ENCODE peak calls at places on chromosomes 12 and 14, in nine cellular contexts. One of them, this sample, is unnamed.

GRCh38 chr14:76465651-76466050 is 89.7 kb downstream of the ESRRB start:
- DNase-seq in fibroblast of pulmonary artery: no peak
- DNase-seq in K562: no peak
- DNase-seq in fibroblast of the aortic adventitia: no peak
- DNase-seq in HCT116: no peak
- DNase-seq in MCF 10A: no peak
- DNase-seq in fibroblast of mammary gland: no peak
- DNase-seq in B cell: no peak
- DNase-seq in ovary: no peak
- DNase-seq in this sample: no peak

GRCh38 chr14:25381498-25381897 is 331.6 kb upstream of the STXBP6 start:
- DNase-seq in MCF 10A: no peak
- DNase-seq in fibroblast of mammary gland: peak; percentile 48
- DNase-seq in HCT116: no peak
- DNase-seq in ovary: no peak
- DNase-seq in fibroblast of pulmonary artery: peak; percentile 3
- DNase-seq in K562: no peak
- DNase-seq in fibroblast of the aortic adventitia: no peak
- DNase-seq in B cell: no peak
- DNase-seq in this sample: no peak

GRCh38 chr12:110141389-110141788 is 17.2 kb downstream of the IFT81 start:
- DNase-seq in fibroblast of the aortic adventitia: peak; percentile 95
- DNase-seq in K562: no peak
- DNase-seq in fibroblast of mammary gland: peak; percentile 93
- DNase-seq in MCF 10A: peak; percentile 68
- DNase-seq in B cell: no peak
- DNase-seq in HCT116: no peak
- DNase-seq in fibroblast of pulmonary artery: peak; percentile 82
- DNase-seq in ovary: peak; percentile 67
- DNase-seq in this sample: no peak

GRCh38 chr14:77098470-77099353 is 654 bp downstream of the CIPC start:
- DNase-seq in K562: peak; percentile 28
- DNase-seq in ovary: peak; percentile 74
- DNase-seq in HCT116: no peak
- DNase-seq in MCF 10A: peak; percentile 64
- DNase-seq in fibroblast of mammary gland: no peak
- DNase-seq in B cell: no peak
- DNase-seq in fibroblast of the aortic adventitia: no peak
- DNase-seq in fibroblast of pulmonary artery: no peak
- DNase-seq in this sample: no peak

GRCh38 chr14:68594737-68595380 is 198.0 kb downstream of the ZFP36L1 start:
- DNase-seq in ovary: no peak
- DNase-seq in K562: no peak
- DNase-seq in HCT116: no peak
- DNase-seq in fibroblast of mammary gland: no peak
- DNase-seq in B cell: no peak
- DNase-seq in fibroblast of pulmonary artery: no peak
- DNase-seq in fibroblast of the aortic adventitia: no peak
- DNase-seq in MCF 10A: no peak
- DNase-seq in this sample: no peak

GRCh38 chr14:91980157-91980556 is 32.7 kb upstream of the FBLN5 start:
- DNase-seq in fibroblast of the aortic adventitia: peak; percentile 92
- DNase-seq in MCF 10A: peak; percentile 88
- DNase-seq in fibroblast of mammary gland: peak; percentile 97
- DNase-seq in K562: no peak
- DNase-seq in HCT116: peak; percentile 75
- DNase-seq in fibroblast of pulmonary artery: peak; percentile 90
- DNase-seq in B cell: no peak
- DNase-seq in ovary: no peak
- DNase-seq in this sample: no peak

GRCh38 chr12:55017421-55017820 is 2.4 kb upstream of the NEUROD4 start:
- DNase-seq in fibroblast of mammary gland: no peak
- DNase-seq in B cell: no peak
- DNase-seq in MCF 10A: no peak
- DNase-seq in K562: no peak
- DNase-seq in fibroblast of pulmonary artery: no peak
- DNase-seq in ovary: no peak
- DNase-seq in HCT116: no peak
- DNase-seq in fibroblast of the aortic adventitia: no peak
- DNase-seq in this sample: no peak

GRCh38 chr12:112684742-112685141 is 106.8 kb upstream of the RPH3A start:
- DNase-seq in fibroblast of the aortic adventitia: no peak
- DNase-seq in B cell: no peak
- DNase-seq in K562: no peak
- DNase-seq in MCF 10A: no peak
- DNase-seq in ovary: no peak
- DNase-seq in fibroblast of pulmonary artery: no peak
- DNase-seq in fibroblast of mammary gland: no peak
- DNase-seq in HCT116: no peak
- DNase-seq in this sample: no peak

GRCh38 chr12:89179983-89180382 is 172.3 kb downstream of the DUSP6 start:
- DNase-seq in ovary: no peak
- DNase-seq in K562: no peak
- DNase-seq in fibroblast of the aortic adventitia: peak; percentile 98
- DNase-seq in fibroblast of pulmonary artery: peak; percentile 97
- DNase-seq in MCF 10A: peak; percentile 100
- DNase-seq in fibroblast of mammary gland: peak; percentile 99
- DNase-seq in B cell: no peak
- DNase-seq in HCT116: no peak
- DNase-seq in this sample: no peak

GRCh38 chr12:12791756-12792346 is 6.4 kb downstream of the APOLD1 start:
- DNase-seq in HCT116: no peak
- DNase-seq in fibroblast of pulmonary artery: no peak
- DNase-seq in ovary: peak; percentile 52
- DNase-seq in fibroblast of the aortic adventitia: peak; percentile 43
- DNase-seq in MCF 10A: no peak
- DNase-seq in B cell: no peak
- DNase-seq in K562: no peak
- DNase-seq in fibroblast of mammary gland: peak; percentile 30
- DNase-seq in this sample: no peak

GRCh38 chr14:22547309-22547947 is 41.6 kb downstream of the DAD1 start:
- DNase-seq in HCT116: no peak
- DNase-seq in fibroblast of mammary gland: no peak
- DNase-seq in fibroblast of the aortic adventitia: no peak
- DNase-seq in fibroblast of pulmonary artery: no peak
- DNase-seq in K562: no peak
- DNase-seq in ovary: no peak
- DNase-seq in MCF 10A: no peak
- DNase-seq in B cell: no peak
- DNase-seq in this sample: no peak

GRCh38 chr14:90510208-90510607 is 113.4 kb downstream of the CALM1 start:
- DNase-seq in HCT116: no peak
- DNase-seq in MCF 10A: no peak
- DNase-seq in fibroblast of the aortic adventitia: no peak
- DNase-seq in fibroblast of mammary gland: no peak
- DNase-seq in fibroblast of pulmonary artery: no peak
- DNase-seq in K562: no peak
- DNase-seq in B cell: no peak
- DNase-seq in ovary: no peak
- DNase-seq in this sample: no peak

GRCh38 chr12:128077917-128078298 is 189.1 kb upstream of the TMEM132C start:
- DNase-seq in fibroblast of mammary gland: no peak
- DNase-seq in MCF 10A: no peak
- DNase-seq in B cell: no peak
- DNase-seq in fibroblast of pulmonary artery: no peak
- DNase-seq in ovary: no peak
- DNase-seq in fibroblast of the aortic adventitia: no peak
- DNase-seq in K562: no peak
- DNase-seq in HCT116: no peak
- DNase-seq in this sample: no peak

GRCh38 chr14:103418508-103418818 is 33.2 kb downstream of the MARK3 start:
- DNase-seq in ovary: no peak
- DNase-seq in B cell: no peak
- DNase-seq in fibroblast of mammary gland: peak; percentile 80
- DNase-seq in K562: peak; percentile 55
- DNase-seq in fibroblast of pulmonary artery: peak; percentile 85
- DNase-seq in fibroblast of the aortic adventitia: peak; percentile 61
- DNase-seq in HCT116: no peak
- DNase-seq in MCF 10A: peak; percentile 75
- DNase-seq in this sample: no peak

GRCh38 chr12:82124711-82125110 is 233.5 kb downstream of the CCDC59 start:
- DNase-seq in K562: no peak
- DNase-seq in B cell: no peak
- DNase-seq in fibroblast of pulmonary artery: no peak
- DNase-seq in MCF 10A: peak; percentile 76
- DNase-seq in HCT116: no peak
- DNase-seq in ovary: no peak
- DNase-seq in fibroblast of mammary gland: peak; percentile 74
- DNase-seq in fibroblast of the aortic adventitia: peak; percentile 38
- DNase-seq in this sample: no peak

GRCh38 chr12:108495054-108495453 is 20.0 kb upstream of the FICD start:
- DNase-seq in HCT116: peak; percentile 51
- DNase-seq in MCF 10A: peak; percentile 66
- DNase-seq in fibroblast of pulmonary artery: peak; percentile 36
- DNase-seq in K562: peak; percentile 77
- DNase-seq in B cell: no peak
- DNase-seq in fibroblast of the aortic adventitia: peak; percentile 17
- DNase-seq in fibroblast of mammary gland: peak; percentile 51
- DNase-seq in ovary: no peak
- DNase-seq in this sample: peak; percentile 41

GRCh38 chr12:115349711-115350110 is 665.7 kb upstream of the TBX3 start:
- DNase-seq in B cell: no peak
- DNase-seq in K562: no peak
- DNase-seq in fibroblast of mammary gland: no peak
- DNase-seq in HCT116: no peak
- DNase-seq in ovary: no peak
- DNase-seq in fibroblast of the aortic adventitia: no peak
- DNase-seq in fibroblast of pulmonary artery: peak; percentile 14
- DNase-seq in MCF 10A: no peak
- DNase-seq in this sample: no peak

DNA sequence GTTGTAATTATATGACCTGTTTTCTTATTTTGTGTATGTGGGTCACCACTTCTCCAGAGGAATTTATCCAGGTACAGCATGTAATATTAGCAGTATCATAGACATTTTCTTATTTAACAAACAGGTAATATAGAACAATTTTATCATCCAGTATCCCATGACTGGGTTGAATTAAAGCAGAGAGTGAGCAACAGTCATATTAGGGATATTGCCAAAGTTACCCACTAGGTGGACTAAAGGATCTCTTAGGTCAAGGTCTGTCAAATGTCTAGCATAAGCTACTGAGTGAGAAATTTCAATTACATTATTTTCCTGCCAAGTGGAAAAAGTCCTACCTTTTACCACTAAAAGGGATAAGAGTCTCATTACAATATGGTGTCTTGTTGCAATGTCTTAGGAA is 62.1 kb upstream of the TRIM9 start:
- DNase-seq in HCT116: peak; percentile 16
- DNase-seq in fibroblast of pulmonary artery: peak; percentile 48
- DNase-seq in fibroblast of mammary gland: peak; percentile 56
- DNase-seq in B cell: no peak
- DNase-seq in fibroblast of the aortic adventitia: peak; percentile 38
- DNase-seq in ovary: no peak
- DNase-seq in K562: no peak
- DNase-seq in MCF 10A: peak; percentile 44
- DNase-seq in this sample: no peak
- TF ChIP-seq CTCF in HCT116: peak; percentile 63
- TF ChIP-seq CTCF in fibroblast of pulmonary artery: peak; percentile 55
- TF ChIP-seq CTCF in fibroblast of mammary gland: peak; percentile 58
- TF ChIP-seq CTCF in B cell: peak; percentile 43
- TF ChIP-seq CTCF in fibroblast of the aortic adventitia: peak; percentile 51
- TF ChIP-seq CTCF in ovary: no peak
- TF ChIP-seq CTCF in K562: peak; percentile 45
- TF ChIP-seq CTCF in MCF 10A: peak; percentile 33
- TF ChIP-seq CTCF in this sample: no peak

DNA sequence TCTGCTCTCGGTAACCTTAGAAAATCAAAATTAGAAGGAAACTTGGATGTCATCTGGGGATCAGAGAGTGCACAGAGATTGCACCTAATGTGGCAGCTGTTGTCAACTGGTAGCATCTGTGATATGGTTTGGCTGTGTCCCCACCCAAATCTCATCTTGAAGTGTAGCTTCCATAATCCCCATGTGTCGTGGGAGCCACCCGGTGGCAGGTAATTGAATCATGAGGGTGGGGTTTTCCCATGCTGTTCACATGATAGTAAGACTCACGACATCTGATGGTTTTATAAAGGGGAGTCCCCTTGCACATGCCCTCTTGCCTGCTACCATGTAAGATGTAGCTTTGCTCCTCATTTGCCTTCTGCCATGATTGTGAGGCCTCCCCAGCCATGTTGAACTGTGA is 127.7 kb upstream of the SRRM4 start:
- DNase-seq in MCF 10A: no peak
- DNase-seq in fibroblast of pulmonary artery: no peak
- DNase-seq in fibroblast of the aortic adventitia: no peak
- DNase-seq in B cell: no peak
- DNase-seq in HCT116: no peak
- DNase-seq in K562: no peak
- DNase-seq in ovary: no peak
- DNase-seq in fibroblast of mammary gland: no peak
- DNase-seq in this sample: no peak
- TF ChIP-seq CTCF in MCF 10A: no peak
- TF ChIP-seq CTCF in fibroblast of pulmonary artery: no peak
- TF ChIP-seq CTCF in fibroblast of the aortic adventitia: no peak
- TF ChIP-seq CTCF in B cell: no peak
- TF ChIP-seq CTCF in HCT116: peak; percentile 7
- TF ChIP-seq CTCF in K562: no peak
- TF ChIP-seq CTCF in ovary: no peak
- TF ChIP-seq CTCF in fibroblast of mammary gland: no peak
- TF ChIP-seq CTCF in this sample: no peak

GRCh38 chr14:31543969-31544799 is 17.0 kb upstream of the NUBPL start:
- DNase-seq in fibroblast of mammary gland: peak; percentile 26
- DNase-seq in HCT116: peak; percentile 4
- DNase-seq in MCF 10A: no peak
- DNase-seq in fibroblast of pulmonary artery: peak; percentile 32
- DNase-seq in K562: no peak
- DNase-seq in fibroblast of the aortic adventitia: peak; percentile 16
- DNase-seq in ovary: no peak
- DNase-seq in B cell: no peak
- DNase-seq in this sample: no peak
- TF ChIP-seq CTCF in fibroblast of mammary gland: peak; percentile 37
- TF ChIP-seq CTCF in HCT116: peak; percentile 47
- TF ChIP-seq CTCF in MCF 10A: no peak
- TF ChIP-seq CTCF in fibroblast of pulmonary artery: peak; percentile 47
- TF ChIP-seq CTCF in K562: peak; percentile 20
- TF ChIP-seq CTCF in fibroblast of the aortic adventitia: peak; percentile 45
- TF ChIP-seq CTCF in ovary: no peak
- TF ChIP-seq CTCF in B cell: peak; percentile 28
- TF ChIP-seq CTCF in this sample: no peak

DNA sequence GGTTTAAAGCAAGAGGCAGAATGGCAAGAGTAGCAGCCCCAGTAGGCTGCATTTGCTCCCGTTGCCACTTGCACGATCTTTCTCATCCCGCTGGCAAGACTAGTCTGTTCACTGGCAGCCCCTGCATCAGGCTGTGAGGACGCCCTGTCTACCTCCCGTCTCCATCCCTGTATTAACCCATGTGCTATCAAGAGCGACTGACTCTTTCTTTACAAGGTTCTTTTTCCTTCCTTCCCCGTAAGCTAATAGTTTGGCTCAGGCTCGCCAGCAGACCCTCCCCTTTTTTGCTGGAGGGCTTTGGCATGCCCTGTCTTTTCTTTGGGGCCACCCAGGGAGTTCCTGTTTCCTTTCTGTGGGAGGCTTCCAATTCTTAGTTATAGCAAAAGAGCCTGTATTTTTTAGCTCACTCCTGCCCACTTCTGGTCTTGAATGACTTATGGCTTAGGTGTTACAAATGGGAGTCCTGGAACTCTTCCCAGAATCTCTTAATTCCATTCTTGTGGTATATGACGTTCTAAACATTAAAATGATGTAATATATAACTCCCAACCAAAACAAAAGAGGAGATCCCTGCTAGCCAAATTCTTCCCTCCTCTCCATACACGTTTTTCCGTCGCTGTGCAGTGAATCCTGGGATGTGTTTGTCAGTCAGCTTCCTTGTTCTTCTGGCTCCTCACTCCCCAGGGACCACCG is 149.0 kb downstream of the PRKCH start:
- DNase-seq in fibroblast of the aortic adventitia: peak; percentile 97
- DNase-seq in B cell: no peak
- DNase-seq in fibroblast of mammary gland: peak; percentile 99
- DNase-seq in ovary: no peak
- DNase-seq in fibroblast of pulmonary artery: peak; percentile 100
- DNase-seq in K562: no peak
- DNase-seq in MCF 10A: peak; percentile 98
- DNase-seq in HCT116: no peak
- DNase-seq in this sample: no peak
- TF ChIP-seq CTCF in fibroblast of the aortic adventitia: peak; percentile 43
- TF ChIP-seq CTCF in B cell: no peak
- TF ChIP-seq CTCF in fibroblast of mammary gland: peak; percentile 37
- TF ChIP-seq CTCF in ovary: no peak
- TF ChIP-seq CTCF in fibroblast of pulmonary artery: peak; percentile 55
- TF ChIP-seq CTCF in K562: peak; percentile 30
- TF ChIP-seq CTCF in MCF 10A: peak; percentile 36
- TF ChIP-seq CTCF in HCT116: peak; percentile 9
- TF ChIP-seq CTCF in this sample: no peak